ENCODE peak calls at places on chromosomes 11 and 22, in nine cellular contexts. One of them, this sample, is unnamed.

GRCh38 chr22:28917747-28918543 is 34.6 kb downstream of the ZNRF3 start:
- DNase-seq in fibroblast of gingiva: no peak
- DNase-seq in HTR-8/SVneo: no peak
- DNase-seq in activated CD4-positive, alpha-beta T cell treated with anti-CD3 and anti-CD28 coated beads for 24 hours: no peak
- DNase-seq in brain microvascular endothelial cell: no peak
- DNase-seq in esophagus squamous epithelium: no peak
- DNase-seq in CD4-positive, alpha-beta memory T cell: no peak
- DNase-seq in GM23248: no peak
- DNase-seq in GM12865: no peak
- DNase-seq in this sample: no peak

GRCh38 chr11:3133456-3134217 is 31.5 kb downstream of the OSBPL5 start:
- DNase-seq in fibroblast of gingiva: no peak
- DNase-seq in HTR-8/SVneo: no peak
- DNase-seq in activated CD4-positive, alpha-beta T cell treated with anti-CD3 and anti-CD28 coated beads for 24 hours: no peak
- DNase-seq in brain microvascular endothelial cell: no peak
- DNase-seq in esophagus squamous epithelium: no peak
- DNase-seq in CD4-positive, alpha-beta memory T cell: no peak
- DNase-seq in GM23248: no peak
- DNase-seq in GM12865: no peak
- DNase-seq in this sample: no peak

GRCh38 chr22:30005213-30005857 is 74.9 kb upstream of the HORMAD2 start:
- DNase-seq in fibroblast of gingiva: peak; percentile 63
- DNase-seq in HTR-8/SVneo: peak; percentile 52
- DNase-seq in activated CD4-positive, alpha-beta T cell treated with anti-CD3 and anti-CD28 coated beads for 24 hours: peak; percentile 54
- DNase-seq in brain microvascular endothelial cell: peak; percentile 72
- DNase-seq in esophagus squamous epithelium: no peak
- DNase-seq in CD4-positive, alpha-beta memory T cell: peak; percentile 46
- DNase-seq in GM23248: peak; percentile 70
- DNase-seq in GM12865: peak; percentile 63
- DNase-seq in this sample: peak; percentile 78

GRCh38 chr11:10599388-10600175 is 31.1 kb upstream of the LYVE1 start:
- DNase-seq in fibroblast of gingiva: peak; percentile 45
- DNase-seq in HTR-8/SVneo: no peak
- DNase-seq in activated CD4-positive, alpha-beta T cell treated with anti-CD3 and anti-CD28 coated beads for 24 hours: no peak
- DNase-seq in brain microvascular endothelial cell: no peak
- DNase-seq in esophagus squamous epithelium: no peak
- DNase-seq in CD4-positive, alpha-beta memory T cell: no peak
- DNase-seq in GM23248: peak; percentile 30
- DNase-seq in GM12865: no peak
- DNase-seq in this sample: peak; percentile 22

GRCh38 chr22:23205330-23205729 is 25.0 kb downstream of the BCR start:
- DNase-seq in fibroblast of gingiva: no peak
- DNase-seq in HTR-8/SVneo: no peak
- DNase-seq in activated CD4-positive, alpha-beta T cell treated with anti-CD3 and anti-CD28 coated beads for 24 hours: no peak
- DNase-seq in brain microvascular endothelial cell: no peak
- DNase-seq in esophagus squamous epithelium: no peak
- DNase-seq in CD4-positive, alpha-beta memory T cell: no peak
- DNase-seq in GM23248: no peak
- DNase-seq in GM12865: no peak
- DNase-seq in this sample: no peak

GRCh38 chr11:109026891-109027489 is 362.1 kb downstream of the DDX10 start:
- DNase-seq in fibroblast of gingiva: peak; percentile 43
- DNase-seq in HTR-8/SVneo: no peak
- DNase-seq in activated CD4-positive, alpha-beta T cell treated with anti-CD3 and anti-CD28 coated beads for 24 hours: no peak
- DNase-seq in brain microvascular endothelial cell: no peak
- DNase-seq in esophagus squamous epithelium: no peak
- DNase-seq in CD4-positive, alpha-beta memory T cell: no peak
- DNase-seq in GM23248: peak; percentile 29
- DNase-seq in GM12865: no peak
- DNase-seq in this sample: no peak

GRCh38 chr22:34303656-34304055 is 383.4 kb upstream of the LARGE1 start:
- DNase-seq in fibroblast of gingiva: no peak
- DNase-seq in HTR-8/SVneo: no peak
- DNase-seq in activated CD4-positive, alpha-beta T cell treated with anti-CD3 and anti-CD28 coated beads for 24 hours: no peak
- DNase-seq in brain microvascular endothelial cell: no peak
- DNase-seq in esophagus squamous epithelium: no peak
- DNase-seq in CD4-positive, alpha-beta memory T cell: no peak
- DNase-seq in GM23248: no peak
- DNase-seq in GM12865: no peak
- DNase-seq in this sample: no peak

GRCh38 chr11:7851391-7851790 is 54.6 kb upstream of the OR5P2 start:
- DNase-seq in fibroblast of gingiva: no peak
- DNase-seq in HTR-8/SVneo: peak; percentile 6
- DNase-seq in activated CD4-positive, alpha-beta T cell treated with anti-CD3 and anti-CD28 coated beads for 24 hours: no peak
- DNase-seq in brain microvascular endothelial cell: no peak
- DNase-seq in esophagus squamous epithelium: no peak
- DNase-seq in CD4-positive, alpha-beta memory T cell: no peak
- DNase-seq in GM23248: no peak
- DNase-seq in GM12865: peak; percentile 1
- DNase-seq in this sample: no peak

GRCh38 chr11:106086850-106087249 is 9.4 kb downstream of the AASDHPPT start:
- DNase-seq in fibroblast of gingiva: no peak
- DNase-seq in HTR-8/SVneo: no peak
- DNase-seq in activated CD4-positive, alpha-beta T cell treated with anti-CD3 and anti-CD28 coated beads for 24 hours: no peak
- DNase-seq in brain microvascular endothelial cell: no peak
- DNase-seq in esophagus squamous epithelium: no peak
- DNase-seq in CD4-positive, alpha-beta memory T cell: no peak
- DNase-seq in GM23248: no peak
- DNase-seq in GM12865: no peak
- DNase-seq in this sample: no peak

GRCh38 chr11:65440831-65441499 is 18.4 kb downstream of the NEAT1 start:
- DNase-seq in fibroblast of gingiva: peak; percentile 72
- DNase-seq in HTR-8/SVneo: no peak
- DNase-seq in activated CD4-positive, alpha-beta T cell treated with anti-CD3 and anti-CD28 coated beads for 24 hours: no peak
- DNase-seq in brain microvascular endothelial cell: peak; percentile 31
- DNase-seq in esophagus squamous epithelium: no peak
- DNase-seq in CD4-positive, alpha-beta memory T cell: no peak
- DNase-seq in GM23248: peak; percentile 65
- DNase-seq in GM12865: peak; percentile 95
- DNase-seq in this sample: no peak

GRCh38 chr22:35538801-35539321 is 1.8 kb upstream of the RASD2 start:
- DNase-seq in fibroblast of gingiva: no peak
- DNase-seq in HTR-8/SVneo: no peak
- DNase-seq in activated CD4-positive, alpha-beta T cell treated with anti-CD3 and anti-CD28 coated beads for 24 hours: peak; percentile 28
- DNase-seq in brain microvascular endothelial cell: no peak
- DNase-seq in esophagus squamous epithelium: no peak
- DNase-seq in CD4-positive, alpha-beta memory T cell: no peak
- DNase-seq in GM23248: peak; percentile 57
- DNase-seq in GM12865: peak; percentile 31
- DNase-seq in this sample: peak; percentile 49

GRCh38 chr22:45599836-45600577 is 71.6 kb upstream of the ATXN10 start:
- DNase-seq in fibroblast of gingiva: no peak
- DNase-seq in HTR-8/SVneo: no peak
- DNase-seq in activated CD4-positive, alpha-beta T cell treated with anti-CD3 and anti-CD28 coated beads for 24 hours: no peak
- DNase-seq in brain microvascular endothelial cell: no peak
- DNase-seq in esophagus squamous epithelium: no peak
- DNase-seq in CD4-positive, alpha-beta memory T cell: no peak
- DNase-seq in GM23248: no peak
- DNase-seq in GM12865: no peak
- DNase-seq in this sample: no peak

GRCh38 chr11:45333506-45333971 is 47.4 kb upstream of the SYT13 start:
- DNase-seq in fibroblast of gingiva: peak; percentile 34
- DNase-seq in HTR-8/SVneo: peak; percentile 21
- DNase-seq in activated CD4-positive, alpha-beta T cell treated with anti-CD3 and anti-CD28 coated beads for 24 hours: no peak
- DNase-seq in brain microvascular endothelial cell: peak; percentile 66
- DNase-seq in esophagus squamous epithelium: no peak
- DNase-seq in CD4-positive, alpha-beta memory T cell: no peak
- DNase-seq in GM23248: peak; percentile 38
- DNase-seq in GM12865: peak; percentile 19
- DNase-seq in this sample: peak; percentile 49

GRCh38 chr11:61545341-61545740 is 35.5 kb downstream of the SYT7 start:
- DNase-seq in fibroblast of gingiva: no peak
- DNase-seq in HTR-8/SVneo: no peak
- DNase-seq in activated CD4-positive, alpha-beta T cell treated with anti-CD3 and anti-CD28 coated beads for 24 hours: no peak
- DNase-seq in brain microvascular endothelial cell: peak; percentile 11
- DNase-seq in esophagus squamous epithelium: no peak
- DNase-seq in CD4-positive, alpha-beta memory T cell: no peak
- DNase-seq in GM23248: peak; percentile 36
- DNase-seq in GM12865: no peak
- DNase-seq in this sample: no peak

GRCh38 chr11:59614277-59615131 is 1.1 kb downstream of the OSBP start:
- DNase-seq in fibroblast of gingiva: no peak
- DNase-seq in HTR-8/SVneo: no peak
- DNase-seq in activated CD4-positive, alpha-beta T cell treated with anti-CD3 and anti-CD28 coated beads for 24 hours: no peak
- DNase-seq in brain microvascular endothelial cell: peak; percentile 1
- DNase-seq in esophagus squamous epithelium: no peak
- DNase-seq in CD4-positive, alpha-beta memory T cell: no peak
- DNase-seq in GM23248: peak; percentile 42
- DNase-seq in GM12865: peak; percentile 22
- DNase-seq in this sample: no peak

GRCh38 chr11:64881476-64881875 is 3.1 kb upstream of the EHD1 start:
- DNase-seq in fibroblast of gingiva: no peak
- DNase-seq in HTR-8/SVneo: no peak
- DNase-seq in activated CD4-positive, alpha-beta T cell treated with anti-CD3 and anti-CD28 coated beads for 24 hours: no peak
- DNase-seq in brain microvascular endothelial cell: no peak
- DNase-seq in esophagus squamous epithelium: no peak
- DNase-seq in CD4-positive, alpha-beta memory T cell: no peak
- DNase-seq in GM23248: no peak
- DNase-seq in GM12865: no peak
- DNase-seq in this sample: no peak

GRCh38 chr11:94106699-94107098 is 21.9 kb upstream of the PANX1 start:
- DNase-seq in fibroblast of gingiva: no peak
- DNase-seq in HTR-8/SVneo: no peak
- DNase-seq in activated CD4-positive, alpha-beta T cell treated with anti-CD3 and anti-CD28 coated beads for 24 hours: no peak
- DNase-seq in brain microvascular endothelial cell: no peak
- DNase-seq in esophagus squamous epithelium: no peak
- DNase-seq in CD4-positive, alpha-beta memory T cell: no peak
- DNase-seq in GM23248: no peak
- DNase-seq in GM12865: no peak
- DNase-seq in this sample: no peak

GRCh38 chr11:126544311-126545056 is 189.0 kb downstream of the ST3GAL4 start:
- DNase-seq in fibroblast of gingiva: no peak
- DNase-seq in HTR-8/SVneo: peak; percentile 28
- DNase-seq in activated CD4-positive, alpha-beta T cell treated with anti-CD3 and anti-CD28 coated beads for 24 hours: no peak
- DNase-seq in brain microvascular endothelial cell: peak; percentile 25
- DNase-seq in esophagus squamous epithelium: no peak
- DNase-seq in CD4-positive, alpha-beta memory T cell: no peak
- DNase-seq in GM23248: peak; percentile 59
- DNase-seq in GM12865: no peak
- DNase-seq in this sample: peak; percentile 79

GRCh38 chr22:44202261-44202789 is 21.6 kb downstream of the PARVG start:
- DNase-seq in fibroblast of gingiva: peak; percentile 42
- DNase-seq in HTR-8/SVneo: peak; percentile 56
- DNase-seq in activated CD4-positive, alpha-beta T cell treated with anti-CD3 and anti-CD28 coated beads for 24 hours: no peak
- DNase-seq in brain microvascular endothelial cell: peak; percentile 33
- DNase-seq in esophagus squamous epithelium: no peak
- DNase-seq in CD4-positive, alpha-beta memory T cell: no peak
- DNase-seq in GM23248: peak; percentile 80
- DNase-seq in GM12865: no peak
- DNase-seq in this sample: peak; percentile 89

GRCh38 chr22:19524170-19525115 is at the start of gene CLDN5:
- DNase-seq in fibroblast of gingiva: no peak
- DNase-seq in HTR-8/SVneo: no peak
- DNase-seq in activated CD4-positive, alpha-beta T cell treated with anti-CD3 and anti-CD28 coated beads for 24 hours: no peak
- DNase-seq in brain microvascular endothelial cell: no peak
- DNase-seq in esophagus squamous epithelium: no peak
- DNase-seq in CD4-positive, alpha-beta memory T cell: no peak
- DNase-seq in GM23248: peak; percentile 23
- DNase-seq in GM12865: no peak
- DNase-seq in this sample: peak; percentile 74

This sample was measured in AG20443.